ENCODE peak calls at places on chromosomes 2 and 18, in four cellular contexts. A, B, P and O are unnamed samples.

GRCh38 chr2:197309369-197310231 is 980 bp downstream of the ANKRD44 start:
- DNase-seq in A (no peak), B (no peak), P (no peak), O (no peak)

GRCh38 chr2:162333968-162334367 is 10.0 kb upstream of the GCA start:
- DNase-seq in A (peak; percentile 42), B (peak; percentile 15), P (no peak), O (peak; percentile 33)

GRCh38 chr2:66985901-66986300 is 411.2 kb upstream of the ETAA1 start:
- DNase-seq in A (no peak), B (no peak), P (no peak), O (peak; percentile 35)

GRCh38 chr18:11955299-11956029 is 25.8 kb upstream of the IMPA2 start:
- DNase-seq in A (peak; percentile 79), B (peak; percentile 64), P (no peak), O (peak; percentile 87)

GRCh38 chr18:57544958-57545661 is 41.4 kb downstream of the FECH start:
- DNase-seq in A (no peak), B (no peak), P (peak; percentile 24), O (no peak)

GRCh38 chr18:24396082-24396623 is 1.5 kb downstream of the OSBPL1A start:
- DNase-seq in A (no peak), B (no peak), P (no peak), O (peak; percentile 26)

GRCh38 chr18:2826581-2826980 is 20.2 kb upstream of the EMILIN2 start:
- DNase-seq in A (no peak), B (peak; percentile 44), P (no peak), O (no peak)

GRCh38 chr2:131039908-131040660 is 53.2 kb downstream of the FAM168B start:
- DNase-seq in A (no peak), B (no peak), P (no peak), O (peak; percentile 35)

GRCh38 chr18:44508474-44508873 is 172.2 kb upstream of the SETBP1 start:
- DNase-seq in A (no peak), B (no peak), P (no peak), O (no peak)

GRCh38 chr2:62806231-62806630 is 100.7 kb downstream of the EHBP1 start:
- DNase-seq in A (no peak), B (no peak), P (no peak), O (no peak)

GRCh38 chr2:130341562-130342019 is 1.1 kb upstream of the IMP4 start:
- DNase-seq in A (no peak), B (peak; percentile 60), P (no peak), O (no peak)

GRCh38 chr2:186526281-186526680 is 40.2 kb downstream of the ZC3H15 start:
- DNase-seq in A (no peak), B (no peak), P (no peak), O (no peak)

GRCh38 chr2:74424139-74424992 is 2.8 kb downstream of the WDR54 start:
- DNase-seq in A (no peak), B (no peak), P (no peak), O (no peak)

GRCh38 chr2:8501061-8501460 is 180.8 kb upstream of the ID2 start:
- DNase-seq in A (no peak), B (no peak), P (no peak), O (no peak)

GRCh38 chr2:239118675-239119211 is 270.9 kb downstream of the TWIST2 start:
- DNase-seq in A (no peak), B (no peak), P (no peak), O (no peak)

GRCh38 chr2:40358783-40359182 is 93.1 kb downstream of the SLC8A1 start:
- DNase-seq in A (no peak), B (no peak), P (no peak), O (no peak)

GRCh38 chr18:12516049-12516677 is 108.4 kb downstream of the PRELID3A start:
- DNase-seq in A (no peak), B (peak; percentile 40), P (no peak), O (peak; percentile 21)

GRCh38 chr18:63321291-63321690 is 1.7 kb upstream of the BCL2 start:
- DNase-seq in A (no peak), B (no peak), P (no peak), O (no peak)

GRCh38 chr18:26963292-26963691 is 97.8 kb upstream of the AQP4 start:
- DNase-seq in A (peak; percentile 21), B (no peak), P (no peak), O (no peak)

GRCh38 chr2:101823347-101823791 is 125.9 kb downstream of the MAP4K4 start:
- DNase-seq in A (peak; percentile 67), B (peak; percentile 82), P (no peak), O (peak; percentile 82)

GRCh38 chr2:95329891-95330822 is 33.0 kb downstream of the KCNIP3 start:
- DNase-seq in A (no peak), B (no peak), P (no peak), O (no peak)

GRCh38 chr18:77016936-77017335 is 115.6 kb downstream of the MBP start:
- DNase-seq in A (no peak), B (no peak), P (no peak), O (no peak)

GRCh38 chr2:226447896-226448295 is 351.7 kb downstream of the IRS1 start:
- DNase-seq in A (no peak), B (no peak), P (no peak), O (peak; percentile 52)

GRCh38 chr2:37896319-37896718 is 28.8 kb upstream of the RMDN2 start:
- DNase-seq in A (peak; percentile 35), B (peak; percentile 18), P (no peak), O (no peak)

GRCh38 chr18:334575-335132 is 66.8 kb upstream of the THOC1 start:
- DNase-seq in A (no peak), B (no peak), P (no peak), O (no peak)

GRCh38 chr18:6401687-6402086 is 13.0 kb downstream of the L3MBTL4 start:
- DNase-seq in A (no peak), B (peak; percentile 29), P (no peak), O (no peak)

GRCh38 chr2:134337617-134338016 is 83.7 kb downstream of the MGAT5 start:
- DNase-seq in A (no peak), B (no peak), P (no peak), O (no peak)

GRCh38 chr2:181163139-181163538 is 182.7 kb downstream of the UBE2E3 start:
- DNase-seq in A (no peak), B (no peak), P (no peak), O (no peak)

GRCh38 chr2:204180671-204181070 is 244.1 kb downstream of the ICOS start:
- DNase-seq in A (no peak), B (no peak), P (no peak), O (no peak)

GRCh38 chr18:36187138-36187825 is at the start of gene MOCOS:
- DNase-seq in A (peak; percentile 53), B (peak; percentile 91), P (no peak), O (peak; percentile 42)

GRCh38 chr2:46554381-46554780 is 75.0 kb downstream of the TMEM247 start:
- DNase-seq in A (no peak), B (no peak), P (no peak), O (no peak)

GRCh38 chr2:205800257-205800656 is 118.0 kb downstream of the NRP2 start:
- DNase-seq in A (no peak), B (no peak), P (no peak), O (no peak)

GRCh38 chr2:10289352-10289751 is 13.4 kb upstream of the HPCAL1 start:
- DNase-seq in A (no peak), B (no peak), P (no peak), O (no peak)

GRCh38 chr2:194553969-194554368 is 1103.1 kb upstream of the SLC39A10 start:
- DNase-seq in A (no peak), B (no peak), P (no peak), O (no peak)

GRCh38 chr2:194559964-194560363 is 1097.1 kb upstream of the SLC39A10 start:
- DNase-seq in A (no peak), B (no peak), P (no peak), O (no peak)

GRCh38 chr2:194557993-194558392 is 1099.0 kb upstream of the SLC39A10 start:
- DNase-seq in A (no peak), B (no peak), P (no peak), O (no peak)

GRCh38 chr2:194559523-194559922 is 1097.5 kb upstream of the SLC39A10 start:
- DNase-seq in A (no peak), B (no peak), P (no peak), O (no peak)

GRCh38 chr2:194556639-194557038 is 1100.4 kb upstream of the SLC39A10 start:
- DNase-seq in A (no peak), B (no peak), P (no peak), O (no peak)
- TF ChIP-seq ELK1 in A (no peak), B (no peak), P (no peak), O (no peak)

GRCh38 chr2:112752667-112753066 is 11.7 kb downstream of the CKAP2L start:
- DNase-seq in A (no peak), B (no peak), P (no peak), O (no peak)

GRCh38 chr2:112755444-112755843 is 9.0 kb downstream of the CKAP2L start:
- DNase-seq in A (no peak), B (no peak), P (no peak), O (no peak)

GRCh38 chr2:112757265-112757664 is 7.1 kb downstream of the CKAP2L start:
- DNase-seq in A (no peak), B (no peak), P (no peak), O (no peak)

GRCh38 chr2:112756207-112756606 is 8.2 kb downstream of the CKAP2L start:
- DNase-seq in A (no peak), B (no peak), P (no peak), O (no peak)

GRCh38 chr2:112754562-112754961 is 9.8 kb downstream of the CKAP2L start:
- DNase-seq in A (no peak), B (no peak), P (no peak), O (no peak)
- TF ChIP-seq ELK1 in A (no peak), B (no peak), P (no peak), O (no peak)

GRCh38 chr2:201890447-201890846 is 84.1 kb downstream of the CDK15 start:
- DNase-seq in A (no peak), B (no peak), P (no peak), O (peak; percentile 62)
- TF ChIP-seq ELK1 in A (no peak), B (no peak), P (no peak), O (no peak)

GRCh38 chr2:188940171-188940570 is 34.0 kb upstream of the COL3A1 start:
- DNase-seq in A (no peak), B (no peak), P (no peak), O (peak; percentile 20)

DNA sequence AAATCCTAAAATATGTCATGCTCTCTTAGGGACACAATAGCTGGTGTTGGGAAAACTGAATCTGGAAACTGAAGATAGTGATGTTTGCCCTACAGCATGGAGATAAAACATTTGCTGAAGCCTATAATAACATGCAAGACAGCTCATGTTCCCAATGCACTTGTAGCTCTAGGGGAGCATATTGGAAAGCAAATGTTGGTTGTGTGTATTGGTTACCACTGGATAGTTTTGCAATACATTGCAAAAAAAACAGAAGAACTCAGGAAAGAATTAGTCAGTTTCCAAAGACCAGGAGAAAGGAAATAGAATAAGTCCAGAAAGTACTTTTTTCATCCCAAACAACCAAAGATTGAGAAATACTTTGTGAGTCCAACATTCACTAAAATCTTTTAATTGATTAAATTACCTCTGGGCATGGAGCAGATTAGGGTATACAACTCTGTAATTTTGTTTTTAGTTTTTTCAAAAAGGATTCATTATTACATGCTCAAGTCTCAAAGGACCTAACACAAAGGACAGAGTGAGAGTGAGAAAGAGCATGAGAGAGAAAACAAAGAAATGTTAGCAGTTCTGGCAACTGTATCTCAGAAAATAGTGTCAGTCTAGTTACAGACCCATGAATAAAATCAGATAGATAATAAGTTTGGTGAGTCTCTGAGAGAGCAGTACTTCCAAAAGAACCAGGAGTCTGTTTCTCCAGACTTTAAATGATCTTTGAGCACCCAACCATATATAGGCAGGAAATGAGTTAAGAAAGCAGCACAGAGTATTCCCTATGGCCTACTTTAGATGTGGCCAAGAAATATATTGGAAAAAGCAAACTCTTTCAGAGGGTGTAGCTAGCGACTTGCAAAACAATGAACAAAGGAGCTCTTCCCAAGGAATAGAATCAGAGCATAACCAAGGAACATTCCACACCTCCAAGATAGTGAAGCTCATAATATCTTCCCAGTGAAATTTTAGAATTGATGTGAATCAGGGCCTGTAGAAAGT is 36.6 kb upstream of the COL3A1 start:
- DNase-seq in A (no peak), B (no peak), P (no peak), O (peak; percentile 71)
- TF ChIP-seq ELK1 in A (no peak), B (no peak), P (no peak), O (no peak)